ENCODE peak calls at places on chromosomes 2 and 18, in eight cellular contexts. Z is GM12865; D is CD4-positive, CD25-positive, alpha-beta regulatory T cell; A is cardiac fibroblast; I is testis; F is lung; S is left ventricle myocardium inferior; X is CD8-positive, alpha-beta T cell. N is an unnamed sample.

GRCh38 chr2:4763009-4763408 is 929.2 kb upstream of the SOX11 start:
- DNase-seq in Z (no peak), D (no peak), A (no peak), I (peak), F (no peak), S (no peak), X (no peak), N (no peak)

GRCh38 chr2:181105562-181105961 is 125.2 kb downstream of the UBE2E3 start:
- DNase-seq in Z (no peak), D (no peak), A (no peak), I (no peak), F (no peak), S (no peak), X (no peak), N (no peak)

GRCh38 chr2:222791946-222792649 is 68.7 kb upstream of the ACSL3 start:
- DNase-seq in Z (no peak), D (no peak), A (peak), I (peak), F (peak), S (peak), X (no peak), N (no peak)

GRCh38 chr2:42132966-42133641 is 36.0 kb upstream of the EML4 start:
- DNase-seq in Z (peak), D (peak), A (peak), I (peak), F (peak), S (peak), X (peak), N (peak)

GRCh38 chr2:108396845-108397244 is 19.1 kb downstream of the SULT1C4 start:
- DNase-seq in Z (peak), D (no peak), A (peak), I (peak), F (no peak), S (no peak), X (no peak), N (no peak)

GRCh38 chr2:86036790-86037138 is 68.9 kb downstream of the POLR1A start:
- DNase-seq in Z (no peak), D (no peak), A (no peak), I (no peak), F (no peak), S (no peak), X (no peak), N (no peak)

GRCh38 chr2:64212346-64212745 is 68.1 kb upstream of the PELI1 start:
- DNase-seq in Z (peak), D (no peak), A (peak), I (no peak), F (peak), S (no peak), X (no peak), N (peak)

GRCh38 chr18:49890041-49890440 is 76.7 kb upstream of the ACAA2 start:
- DNase-seq in Z (no peak), D (no peak), A (no peak), I (no peak), F (no peak), S (no peak), X (no peak), N (no peak)

GRCh38 chr2:222709191-222709891 is 37.9 kb downstream of the MOGAT1 start:
- DNase-seq in Z (peak), D (no peak), A (peak), I (peak), F (peak), S (peak), X (no peak), N (no peak)

GRCh38 chr2:3160751-3161330 is 216.8 kb downstream of the EIPR1 start:
- DNase-seq in Z (no peak), D (no peak), A (no peak), I (no peak), F (no peak), S (no peak), X (no peak), N (no peak)

GRCh38 chr2:81858998-81859397 is 1554.4 kb upstream of the LRRTM1 start:
- DNase-seq in Z (no peak), D (no peak), A (no peak), I (no peak), F (no peak), S (no peak), X (no peak), N (no peak)

GRCh38 chr2:238747114-238747513 is 100.8 kb upstream of the TWIST2 start:
- DNase-seq in Z (no peak), D (no peak), A (no peak), I (no peak), F (no peak), S (no peak), X (no peak), N (no peak)

GRCh38 chr18:33051397-33051796 is 278.6 kb upstream of the KLHL14 start:
- DNase-seq in Z (no peak), D (no peak), A (peak), I (no peak), F (no peak), S (no peak), X (no peak), N (no peak)

GRCh38 chr2:172561270-172561669 is 5.4 kb downstream of the PDK1 start:
- DNase-seq in Z (no peak), D (no peak), A (peak), I (no peak), F (no peak), S (no peak), X (no peak), N (no peak)

GRCh38 chr18:10047237-10047636 is 133.4 kb downstream of the VAPA start:
- DNase-seq in Z (no peak), D (no peak), A (no peak), I (no peak), F (no peak), S (no peak), X (no peak), N (no peak)

GRCh38 chr18:500556-501405 is at the start of gene COLEC12:
- DNase-seq in Z (no peak), D (no peak), A (peak), I (peak), F (peak), S (peak), X (no peak), N (no peak)

GRCh38 chr2:45173513-45173912 is 164.3 kb upstream of the SIX2 start:
- DNase-seq in Z (peak), D (no peak), A (peak), I (no peak), F (no peak), S (no peak), X (no peak), N (no peak)

GRCh38 chr18:48216639-48217280 is 192.4 kb downstream of the ZBTB7C start:
- DNase-seq in Z (no peak), D (no peak), A (no peak), I (no peak), F (no peak), S (no peak), X (no peak), N (no peak)

GRCh38 chr2:26672818-26673393 is 19.6 kb upstream of the KCNK3 start:
- DNase-seq in Z (no peak), D (no peak), A (no peak), I (no peak), F (no peak), S (no peak), X (no peak), N (no peak)

GRCh38 chr18:70044626-70045025 is 97.0 kb upstream of the CD226 start:
- DNase-seq in Z (no peak), D (no peak), A (peak), I (no peak), F (no peak), S (no peak), X (no peak), N (no peak)

GRCh38 chr2:177396630-177397460 is 4.3 kb downstream of the AGPS start:
- DNase-seq in Z (no peak), D (no peak), A (peak), I (no peak), F (no peak), S (no peak), X (no peak), N (no peak)

GRCh38 chr2:71743995-71744675 is 290.8 kb downstream of the DYSF start:
- DNase-seq in Z (no peak), D (no peak), A (no peak), I (no peak), F (no peak), S (no peak), X (no peak), N (no peak)

GRCh38 chr18:9653390-9653789 is 39.0 kb upstream of the PPP4R1 start:
- DNase-seq in Z (no peak), D (no peak), A (peak), I (peak), F (no peak), S (peak), X (no peak), N (no peak)

GRCh38 chr2:12484536-12485115 is 232.1 kb upstream of the TRIB2 start:
- DNase-seq in Z (no peak), D (no peak), A (no peak), I (no peak), F (no peak), S (no peak), X (no peak), N (no peak)

GRCh38 chr2:26072925-26073768 is 39.3 kb downstream of the RAB10 start:
- DNase-seq in Z (no peak), D (no peak), A (peak), I (no peak), F (no peak), S (no peak), X (no peak), N (no peak)

GRCh38 chr2:188675391-188676011 is 298.7 kb upstream of the COL3A1 start:
- DNase-seq in Z (no peak), D (no peak), A (peak), I (no peak), F (no peak), S (no peak), X (no peak), N (no peak)

GRCh38 chr2:176553685-176554106 is 284.5 kb downstream of the MTX2 start:
- DNase-seq in Z (peak), D (no peak), A (peak), I (peak), F (peak), S (peak), X (no peak), N (peak)

GRCh38 chr2:101307950-101308431 is 510 bp downstream of the RNF149 start:
- DNase-seq in Z (peak), D (no peak), A (peak), I (peak), F (no peak), S (no peak), X (no peak), N (no peak)

GRCh38 chr2:216478151-216478550 is 20.5 kb upstream of the RPL37A start:
- DNase-seq in Z (no peak), D (no peak), A (peak), I (peak), F (no peak), S (no peak), X (no peak), N (no peak)

GRCh38 chr2:55425449-55425848 is 5.8 kb upstream of the CCDC88A start:
- DNase-seq in Z (no peak), D (no peak), A (peak), I (no peak), F (no peak), S (no peak), X (no peak), N (no peak)

GRCh38 chr2:201795608-201796477 is 10.5 kb upstream of the CDK15 start:
- DNase-seq in Z (peak), D (no peak), A (peak), I (peak), F (no peak), S (no peak), X (no peak), N (no peak)

GRCh38 chr2:242020196-242021004 is 150.9 kb downstream of the RTP5 start:
- DNase-seq in Z (no peak), D (no peak), A (peak), I (peak), F (no peak), S (peak), X (no peak), N (no peak)

GRCh38 chr2:56337342-56337741 is 153.6 kb downstream of the CCDC85A start:
- DNase-seq in Z (no peak), D (no peak), A (no peak), I (no peak), F (no peak), S (no peak), X (no peak), N (no peak)

GRCh38 chr2:169736902-169737301 is 3.3 kb downstream of the KLHL23 start:
- DNase-seq in Z (no peak), D (no peak), A (no peak), I (peak), F (no peak), S (no peak), X (no peak), N (no peak)

GRCh38 chr2:169738566-169739229 is 5.1 kb downstream of the KLHL23 start:
- DNase-seq in Z (no peak), D (no peak), A (no peak), I (no peak), F (no peak), S (no peak), X (no peak), N (no peak)

GRCh38 chr2:169734172-169734847 is 678 bp downstream of the KLHL23 start:
- DNase-seq in Z (peak), D (no peak), A (no peak), I (peak), F (no peak), S (no peak), X (no peak), N (no peak)

GRCh38 chr2:169732583-169733358 is 861 bp upstream of the KLHL23 start:
- DNase-seq in Z (peak), D (no peak), A (no peak), I (no peak), F (no peak), S (no peak), X (no peak), N (no peak)

DNA sequence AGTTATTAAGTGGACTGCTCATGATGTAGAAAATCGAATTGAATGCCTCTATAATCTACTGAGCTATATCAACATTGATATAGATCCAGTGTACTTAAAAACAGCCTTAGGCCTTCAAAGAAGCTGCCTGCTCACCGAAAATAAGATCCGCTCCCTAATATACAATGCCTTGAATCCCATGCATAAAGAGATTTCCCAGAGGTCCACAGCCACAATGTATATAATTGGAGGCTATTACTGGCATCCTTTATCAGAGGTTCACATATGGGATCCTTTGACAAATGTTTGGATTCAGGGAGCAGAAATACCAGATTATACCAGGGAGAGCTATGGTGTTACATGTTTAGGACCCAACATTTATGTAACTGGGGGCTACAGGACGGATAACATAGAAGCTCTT is 2.0 kb downstream of the KLHL23 start:
- DNase-seq in Z (no peak), D (no peak), A (no peak), I (no peak), F (no peak), S (no peak), X (no peak), N (no peak)
- H3K4me3 ChIP-seq in Z (no peak), D (no peak), A (no peak), I (no peak), F (no peak), S (peak), X (no peak), N (no peak)

GRCh38 chr2:240584486-240585031 is 2.0 kb upstream of the CAPN10 start:
- DNase-seq in Z (peak), D (no peak), A (peak), I (no peak), F (no peak), S (peak), X (no peak), N (no peak)
- H3K4me3 ChIP-seq in Z (peak), D (no peak), A (no peak), I (no peak), F (no peak), S (peak), X (no peak), N (no peak)

DNA sequence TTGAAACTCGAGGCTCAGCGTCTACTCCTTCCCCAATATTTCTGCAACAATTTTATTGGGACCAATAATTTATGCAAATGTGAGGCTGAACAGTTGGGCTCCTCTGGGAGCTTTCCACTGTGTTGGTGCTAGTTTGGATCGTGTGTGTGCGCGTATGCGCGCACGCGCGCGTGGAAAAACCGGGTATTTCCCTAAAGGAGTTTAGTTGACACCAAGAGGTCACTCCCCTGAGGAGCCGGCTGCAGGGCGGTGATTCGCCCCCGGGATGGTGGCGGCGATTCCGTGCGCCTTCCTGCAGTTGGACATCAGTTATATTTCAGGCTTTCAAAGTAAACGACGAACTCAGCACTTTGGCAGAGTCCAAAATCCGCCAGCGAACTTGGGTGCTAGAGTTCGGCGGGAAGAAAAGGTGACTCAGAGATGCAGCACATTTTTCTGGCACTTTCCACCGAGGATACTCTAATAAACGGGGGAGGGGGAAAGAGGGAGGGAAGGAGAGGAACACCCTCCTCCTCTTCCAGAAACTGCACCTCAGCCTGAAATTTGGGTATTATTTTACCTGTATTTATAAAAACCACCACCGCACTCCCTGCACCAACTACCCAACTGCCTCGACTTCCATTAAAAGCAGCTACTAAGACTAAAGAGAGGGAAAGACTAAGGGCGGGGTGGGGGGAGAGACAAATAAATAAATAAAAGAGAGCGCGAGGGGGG is 186.6 kb upstream of the FANCL start:
- DNase-seq in Z (peak), D (no peak), A (peak), I (peak), F (no peak), S (no peak), X (no peak), N (peak)
- H3K4me3 ChIP-seq in Z (peak), D (no peak), A (peak), I (peak), F (peak), S (peak), X (no peak), N (no peak)

GRCh38 chr18:35050004-35050623 is 8.9 kb downstream of the MAPRE2 start:
- DNase-seq in Z (peak), D (no peak), A (peak), I (no peak), F (no peak), S (no peak), X (no peak), N (no peak)

GRCh38 chr18:35047697-35048292 is 6.6 kb downstream of the MAPRE2 start:
- DNase-seq in Z (no peak), D (no peak), A (no peak), I (no peak), F (no peak), S (no peak), X (no peak), N (no peak)

GRCh38 chr18:35051978-35052377 is 10.8 kb downstream of the MAPRE2 start:
- DNase-seq in Z (no peak), D (no peak), A (peak), I (no peak), F (no peak), S (no peak), X (no peak), N (no peak)

GRCh38 chr18:35050638-35051287 is 9.6 kb downstream of the MAPRE2 start:
- DNase-seq in Z (peak), D (no peak), A (peak), I (no peak), F (no peak), S (no peak), X (no peak), N (no peak)

GRCh38 chr18:35049111-35050003 is 8.1 kb downstream of the MAPRE2 start:
- DNase-seq in Z (peak), D (no peak), A (no peak), I (no peak), F (no peak), S (no peak), X (no peak), N (no peak)
- H3K4me3 ChIP-seq in Z (peak), D (peak), A (no peak), I (no peak), F (no peak), S (peak), X (peak), N (peak)

GRCh38 chr2:235263205-235264120 is 230.4 kb upstream of the AGAP1 start:
- DNase-seq in Z (no peak), D (no peak), A (peak), I (peak), F (peak), S (peak), X (no peak), N (no peak)
- H3K4me3 ChIP-seq in Z (no peak), D (no peak), A (no peak), I (no peak), F (no peak), S (peak), X (no peak), N (no peak)

GRCh38 chr2:16664052-16664731 is 1.4 kb downstream of the CYRIA start:
- DNase-seq in Z (peak), D (no peak), A (peak), I (peak), F (peak), S (no peak), X (no peak), N (no peak)
- H3K4me3 ChIP-seq in Z (no peak), D (no peak), A (peak), I (no peak), F (peak), S (peak), X (no peak), N (no peak)

N was measured in CD8-positive, alpha-beta memory T cell.